ENCODE peak calls at places on chromosomes 13 and 19, in eight cellular contexts. One of them, this sample, is unnamed.

GRCh38 chr13:24097667-24098066 is 62.9 kb upstream of the SPATA13 start:
- DNase-seq in AG09319: no peak
- DNase-seq in GM13976: no peak
- DNase-seq in anterior cingulate cortex: no peak
- DNase-seq in activated CD4-positive, alpha-beta memory T cell treated with anti-CD3 and anti-CD28 coated beads for 36 hours: peak
- DNase-seq in choroid plexus epithelial cell: no peak
- DNase-seq in lung microvascular endothelial cell: no peak
- DNase-seq in WTC11: no peak
- DNase-seq in this sample: no peak

GRCh38 chr19:46393456-46394397 is 19.6 kb downstream of the CCDC8 start:
- DNase-seq in anterior cingulate cortex: no peak
- DNase-seq in lung microvascular endothelial cell: no peak
- DNase-seq in AG09319: no peak
- DNase-seq in choroid plexus epithelial cell: no peak
- DNase-seq in GM13976: no peak
- DNase-seq in activated CD4-positive, alpha-beta memory T cell treated with anti-CD3 and anti-CD28 coated beads for 36 hours: no peak
- DNase-seq in WTC11: no peak
- DNase-seq in this sample: no peak

GRCh38 chr13:22311734-22312404 is 641.0 kb downstream of the FGF9 start:
- DNase-seq in activated CD4-positive, alpha-beta memory T cell treated with anti-CD3 and anti-CD28 coated beads for 36 hours: no peak
- DNase-seq in lung microvascular endothelial cell: no peak
- DNase-seq in anterior cingulate cortex: peak
- DNase-seq in GM13976: no peak
- DNase-seq in WTC11: no peak
- DNase-seq in AG09319: no peak
- DNase-seq in choroid plexus epithelial cell: no peak
- DNase-seq in this sample: no peak

GRCh38 chr13:85503797-85504196 is 295.4 kb downstream of the SLITRK6 start:
- DNase-seq in AG09319: no peak
- DNase-seq in activated CD4-positive, alpha-beta memory T cell treated with anti-CD3 and anti-CD28 coated beads for 36 hours: no peak
- DNase-seq in WTC11: no peak
- DNase-seq in lung microvascular endothelial cell: no peak
- DNase-seq in anterior cingulate cortex: no peak
- DNase-seq in choroid plexus epithelial cell: peak
- DNase-seq in GM13976: no peak
- DNase-seq in this sample: no peak

GRCh38 chr13:25971499-25972145 is 80.2 kb downstream of the SHISA2 start:
- DNase-seq in AG09319: no peak
- DNase-seq in activated CD4-positive, alpha-beta memory T cell treated with anti-CD3 and anti-CD28 coated beads for 36 hours: peak
- DNase-seq in anterior cingulate cortex: peak
- DNase-seq in lung microvascular endothelial cell: no peak
- DNase-seq in GM13976: no peak
- DNase-seq in choroid plexus epithelial cell: no peak
- DNase-seq in WTC11: no peak
- DNase-seq in this sample: no peak

GRCh38 chr19:45351401-45351952 is 10.9 kb downstream of the KLC3 start:
- DNase-seq in AG09319: no peak
- DNase-seq in GM13976: no peak
- DNase-seq in lung microvascular endothelial cell: no peak
- DNase-seq in WTC11: no peak
- DNase-seq in activated CD4-positive, alpha-beta memory T cell treated with anti-CD3 and anti-CD28 coated beads for 36 hours: no peak
- DNase-seq in anterior cingulate cortex: no peak
- DNase-seq in choroid plexus epithelial cell: no peak
- DNase-seq in this sample: no peak

GRCh38 chr13:95797016-95797415 is 120.1 kb downstream of the DNAJC3 start:
- DNase-seq in lung microvascular endothelial cell: no peak
- DNase-seq in AG09319: no peak
- DNase-seq in anterior cingulate cortex: no peak
- DNase-seq in choroid plexus epithelial cell: no peak
- DNase-seq in GM13976: no peak
- DNase-seq in activated CD4-positive, alpha-beta memory T cell treated with anti-CD3 and anti-CD28 coated beads for 36 hours: no peak
- DNase-seq in WTC11: no peak
- DNase-seq in this sample: no peak

GRCh38 chr13:95781016-95781415 is 104.1 kb downstream of the DNAJC3 start:
- DNase-seq in GM13976: no peak
- DNase-seq in choroid plexus epithelial cell: no peak
- DNase-seq in WTC11: no peak
- DNase-seq in AG09319: no peak
- DNase-seq in activated CD4-positive, alpha-beta memory T cell treated with anti-CD3 and anti-CD28 coated beads for 36 hours: no peak
- DNase-seq in lung microvascular endothelial cell: no peak
- DNase-seq in anterior cingulate cortex: no peak
- DNase-seq in this sample: no peak

GRCh38 chr19:49558591-49558990 is 21.8 kb downstream of the NOSIP start:
- DNase-seq in lung microvascular endothelial cell: no peak
- DNase-seq in AG09319: no peak
- DNase-seq in choroid plexus epithelial cell: no peak
- DNase-seq in WTC11: no peak
- DNase-seq in activated CD4-positive, alpha-beta memory T cell treated with anti-CD3 and anti-CD28 coated beads for 36 hours: peak
- DNase-seq in GM13976: no peak
- DNase-seq in anterior cingulate cortex: no peak
- DNase-seq in this sample: no peak

GRCh38 chr13:62320129-62320724 is 904.6 kb upstream of the PCDH20 start:
- DNase-seq in WTC11: no peak
- DNase-seq in lung microvascular endothelial cell: peak
- DNase-seq in anterior cingulate cortex: no peak
- DNase-seq in GM13976: peak
- DNase-seq in choroid plexus epithelial cell: peak
- DNase-seq in AG09319: no peak
- DNase-seq in activated CD4-positive, alpha-beta memory T cell treated with anti-CD3 and anti-CD28 coated beads for 36 hours: no peak
- DNase-seq in this sample: peak

GRCh38 chr19:31983647-31984046 is 361.8 kb upstream of the ZNF507 start:
- DNase-seq in choroid plexus epithelial cell: no peak
- DNase-seq in activated CD4-positive, alpha-beta memory T cell treated with anti-CD3 and anti-CD28 coated beads for 36 hours: no peak
- DNase-seq in anterior cingulate cortex: no peak
- DNase-seq in GM13976: no peak
- DNase-seq in WTC11: no peak
- DNase-seq in lung microvascular endothelial cell: no peak
- DNase-seq in AG09319: no peak
- DNase-seq in this sample: no peak

GRCh38 chr19:18321729-18322091 is 1.2 kb downstream of the LSM4 start:
- DNase-seq in activated CD4-positive, alpha-beta memory T cell treated with anti-CD3 and anti-CD28 coated beads for 36 hours: peak
- DNase-seq in lung microvascular endothelial cell: no peak
- DNase-seq in choroid plexus epithelial cell: peak
- DNase-seq in anterior cingulate cortex: no peak
- DNase-seq in AG09319: no peak
- DNase-seq in GM13976: no peak
- DNase-seq in WTC11: no peak
- DNase-seq in this sample: no peak

GRCh38 chr13:99396446-99396845 is 89.2 kb upstream of the GPR183 start:
- DNase-seq in lung microvascular endothelial cell: no peak
- DNase-seq in AG09319: no peak
- DNase-seq in activated CD4-positive, alpha-beta memory T cell treated with anti-CD3 and anti-CD28 coated beads for 36 hours: no peak
- DNase-seq in anterior cingulate cortex: no peak
- DNase-seq in GM13976: no peak
- DNase-seq in WTC11: no peak
- DNase-seq in choroid plexus epithelial cell: no peak
- DNase-seq in this sample: no peak

GRCh38 chr19:40621966-40622772 is 21.0 kb downstream of the LTBP4 start:
- DNase-seq in lung microvascular endothelial cell: no peak
- DNase-seq in choroid plexus epithelial cell: no peak
- DNase-seq in WTC11: no peak
- DNase-seq in anterior cingulate cortex: no peak
- DNase-seq in activated CD4-positive, alpha-beta memory T cell treated with anti-CD3 and anti-CD28 coated beads for 36 hours: no peak
- DNase-seq in AG09319: no peak
- DNase-seq in GM13976: no peak
- DNase-seq in this sample: no peak

GRCh38 chr19:12777217-12778019 is 2.1 kb upstream of the HOOK2 start:
- DNase-seq in lung microvascular endothelial cell: peak
- DNase-seq in AG09319: no peak
- DNase-seq in activated CD4-positive, alpha-beta memory T cell treated with anti-CD3 and anti-CD28 coated beads for 36 hours: peak
- DNase-seq in anterior cingulate cortex: peak
- DNase-seq in WTC11: peak
- DNase-seq in choroid plexus epithelial cell: peak
- DNase-seq in GM13976: peak
- DNase-seq in this sample: no peak

GRCh38 chr19:45097776-45098520 is 5.0 kb downstream of the PPP1R37 start:
- DNase-seq in activated CD4-positive, alpha-beta memory T cell treated with anti-CD3 and anti-CD28 coated beads for 36 hours: no peak
- DNase-seq in WTC11: no peak
- DNase-seq in anterior cingulate cortex: peak
- DNase-seq in choroid plexus epithelial cell: peak
- DNase-seq in AG09319: peak
- DNase-seq in GM13976: no peak
- DNase-seq in lung microvascular endothelial cell: peak
- DNase-seq in this sample: no peak

GRCh38 chr19:11382898-11383705 is 1.0 kb downstream of the EPOR start:
- DNase-seq in GM13976: peak
- DNase-seq in anterior cingulate cortex: no peak
- DNase-seq in lung microvascular endothelial cell: peak
- DNase-seq in AG09319: no peak
- DNase-seq in choroid plexus epithelial cell: peak
- DNase-seq in activated CD4-positive, alpha-beta memory T cell treated with anti-CD3 and anti-CD28 coated beads for 36 hours: peak
- DNase-seq in WTC11: peak
- DNase-seq in this sample: peak

GRCh38 chr13:97440598-97440997 is 6.6 kb downstream of the RAP2A start:
- DNase-seq in choroid plexus epithelial cell: peak
- DNase-seq in WTC11: no peak
- DNase-seq in activated CD4-positive, alpha-beta memory T cell treated with anti-CD3 and anti-CD28 coated beads for 36 hours: no peak
- DNase-seq in AG09319: no peak
- DNase-seq in GM13976: no peak
- DNase-seq in anterior cingulate cortex: no peak
- DNase-seq in lung microvascular endothelial cell: no peak
- DNase-seq in this sample: no peak

GRCh38 chr13:29162638-29163037 is 342.5 kb downstream of the MTUS2 start:
- DNase-seq in anterior cingulate cortex: no peak
- DNase-seq in lung microvascular endothelial cell: no peak
- DNase-seq in WTC11: no peak
- DNase-seq in activated CD4-positive, alpha-beta memory T cell treated with anti-CD3 and anti-CD28 coated beads for 36 hours: no peak
- DNase-seq in choroid plexus epithelial cell: peak
- DNase-seq in AG09319: no peak
- DNase-seq in GM13976: no peak
- DNase-seq in this sample: peak

GRCh38 chr13:33494596-33495214 is 209.2 kb upstream of the STARD13 start:
- DNase-seq in WTC11: no peak
- DNase-seq in choroid plexus epithelial cell: peak
- DNase-seq in GM13976: no peak
- DNase-seq in lung microvascular endothelial cell: peak
- DNase-seq in anterior cingulate cortex: no peak
- DNase-seq in activated CD4-positive, alpha-beta memory T cell treated with anti-CD3 and anti-CD28 coated beads for 36 hours: no peak
- DNase-seq in AG09319: no peak
- DNase-seq in this sample: no peak

GRCh38 chr13:51625555-51626345 is 41.5 kb downstream of the WDFY2 start:
- DNase-seq in anterior cingulate cortex: no peak
- DNase-seq in WTC11: no peak
- DNase-seq in AG09319: no peak
- DNase-seq in choroid plexus epithelial cell: no peak
- DNase-seq in lung microvascular endothelial cell: peak
- DNase-seq in GM13976: no peak
- DNase-seq in activated CD4-positive, alpha-beta memory T cell treated with anti-CD3 and anti-CD28 coated beads for 36 hours: no peak
- DNase-seq in this sample: no peak

GRCh38 chr13:26482451-26483197 is 74.9 kb upstream of the WASF3 start:
- DNase-seq in choroid plexus epithelial cell: peak
- DNase-seq in GM13976: peak
- DNase-seq in lung microvascular endothelial cell: peak
- DNase-seq in AG09319: no peak
- DNase-seq in anterior cingulate cortex: no peak
- DNase-seq in activated CD4-positive, alpha-beta memory T cell treated with anti-CD3 and anti-CD28 coated beads for 36 hours: peak
- DNase-seq in WTC11: peak
- DNase-seq in this sample: peak

GRCh38 chr19:57689750-57690149 is 8.0 kb downstream of the ZNF551 start:
- DNase-seq in activated CD4-positive, alpha-beta memory T cell treated with anti-CD3 and anti-CD28 coated beads for 36 hours: no peak
- DNase-seq in anterior cingulate cortex: no peak
- DNase-seq in GM13976: no peak
- DNase-seq in choroid plexus epithelial cell: no peak
- DNase-seq in WTC11: no peak
- DNase-seq in AG09319: no peak
- DNase-seq in lung microvascular endothelial cell: no peak
- DNase-seq in this sample: no peak

GRCh38 chr13:76884571-76885202 is 1.5 kb downstream of the KCTD12 start:
- DNase-seq in anterior cingulate cortex: no peak
- DNase-seq in GM13976: no peak
- DNase-seq in activated CD4-positive, alpha-beta memory T cell treated with anti-CD3 and anti-CD28 coated beads for 36 hours: no peak
- DNase-seq in choroid plexus epithelial cell: peak
- DNase-seq in WTC11: no peak
- DNase-seq in lung microvascular endothelial cell: no peak
- DNase-seq in AG09319: no peak
- DNase-seq in this sample: no peak

GRCh38 chr13:77892491-77892890 is 26.1 kb downstream of the EDNRB start:
- DNase-seq in anterior cingulate cortex: no peak
- DNase-seq in lung microvascular endothelial cell: no peak
- DNase-seq in activated CD4-positive, alpha-beta memory T cell treated with anti-CD3 and anti-CD28 coated beads for 36 hours: no peak
- DNase-seq in choroid plexus epithelial cell: no peak
- DNase-seq in GM13976: no peak
- DNase-seq in WTC11: no peak
- DNase-seq in AG09319: no peak
- DNase-seq in this sample: no peak

GRCh38 chr19:1206733-1207301 is 1.2 kb downstream of the STK11 start:
- DNase-seq in GM13976: no peak
- DNase-seq in WTC11: no peak
- DNase-seq in activated CD4-positive, alpha-beta memory T cell treated with anti-CD3 and anti-CD28 coated beads for 36 hours: peak
- DNase-seq in anterior cingulate cortex: no peak
- DNase-seq in lung microvascular endothelial cell: peak
- DNase-seq in choroid plexus epithelial cell: no peak
- DNase-seq in AG09319: no peak
- DNase-seq in this sample: no peak

GRCh38 chr13:105231579-105231978 is 1303.9 kb downstream of the EFNB2 start:
- DNase-seq in anterior cingulate cortex: no peak
- DNase-seq in choroid plexus epithelial cell: no peak
- DNase-seq in activated CD4-positive, alpha-beta memory T cell treated with anti-CD3 and anti-CD28 coated beads for 36 hours: no peak
- DNase-seq in AG09319: no peak
- DNase-seq in GM13976: no peak
- DNase-seq in lung microvascular endothelial cell: no peak
- DNase-seq in WTC11: no peak
- DNase-seq in this sample: no peak

This sample was measured in T47D.